ENCODE peak calls at places on chromosomes 7 and 10, in eight cellular contexts. F is anterior cingulate cortex, R is NCI-H1048, H is brain pericyte, L is HT1080, S is NCI-H2171 treated with DMSO at 0.1 percent for 48 hours, T is breast epithelium, V is kidney tubule cell. W is an unnamed sample.

GRCh38 chr7:163298-163695 is 29.1 kb upstream of the FAM20C start:
- DNase-seq in S (no peak), L (no peak), V (no peak), F (no peak), R (no peak), T (no peak), H (no peak), W (no peak)

GRCh38 chr7:84999450-84999849 is 187.4 kb downstream of the SEMA3D start:
- DNase-seq in F (no peak), R (no peak), V (no peak), T (no peak), H (no peak), S (no peak), L (no peak), W (no peak)

GRCh38 chr7:18361756-18362155 is 133.8 kb upstream of the HDAC9 start:
- DNase-seq in R (no peak), V (peak), T (no peak), L (peak), S (peak), H (no peak), F (no peak), W (no peak)

GRCh38 chr10:76902949-76903348 is 734.7 kb downstream of the KCNMA1 start:
- DNase-seq in L (peak), S (peak), F (no peak), T (no peak), R (peak), V (no peak), H (no peak), W (no peak)

GRCh38 chr7:30926323-30926722 is 14.7 kb downstream of the AQP1 start:
- DNase-seq in R (no peak), T (peak), L (no peak), H (no peak), F (no peak), V (no peak), S (no peak), W (no peak)

GRCh38 chr7:125878235-125878928 is 948.8 kb upstream of the POT1 start:
- DNase-seq in F (no peak), H (no peak), L (no peak), T (no peak), V (no peak), S (no peak), R (no peak), W (no peak)

GRCh38 chr7:154684651-154685563 is 318.0 kb downstream of the PAXIP1 start:
- DNase-seq in V (no peak), H (no peak), S (no peak), L (no peak), F (no peak), T (no peak), R (no peak), W (no peak)

GRCh38 chr7:127751062-127751722 is 99.2 kb downstream of the SND1 start:
- DNase-seq in T (no peak), V (peak), S (peak), H (no peak), L (no peak), F (no peak), R (no peak), W (no peak)

GRCh38 chr10:110158051-110159005 is 49.1 kb upstream of the MXI1 start:
- DNase-seq in V (no peak), S (no peak), F (no peak), T (no peak), R (no peak), L (no peak), H (no peak), W (no peak)

GRCh38 chr7:80131675-80132435 is 2.8 kb upstream of the GNAI1 start:
- DNase-seq in T (no peak), V (no peak), S (no peak), R (no peak), L (no peak), F (no peak), H (no peak), W (no peak)

GRCh38 chr10:7686351-7687171 is 16.6 kb upstream of the ITIH2 start:
- DNase-seq in R (no peak), L (no peak), S (no peak), V (peak), T (no peak), F (no peak), H (no peak), W (no peak)

GRCh38 chr10:101261702-101262101 is 32.4 kb upstream of the LBX1 start:
- DNase-seq in R (no peak), T (no peak), L (no peak), S (no peak), V (no peak), F (no peak), H (no peak), W (no peak)

GRCh38 chr10:72593963-72594362 is 31.9 kb downstream of the MICU1 start:
- DNase-seq in T (no peak), S (no peak), H (no peak), F (no peak), L (no peak), R (no peak), V (no peak), W (no peak)

GRCh38 chr7:152871005-152871677 is 111.6 kb downstream of the ACTR3B start:
- DNase-seq in V (no peak), H (no peak), F (no peak), S (no peak), L (no peak), T (no peak), R (no peak), W (no peak)

GRCh38 chr10:72035488-72035887 is 52.9 kb downstream of the SPOCK2 start:
- DNase-seq in V (no peak), L (no peak), S (no peak), H (no peak), R (no peak), F (no peak), T (no peak), W (no peak)

GRCh38 chr10:11643039-11643438 is 31.6 kb upstream of the USP6NL start:
- DNase-seq in L (no peak), F (no peak), R (no peak), T (no peak), S (no peak), V (no peak), H (no peak), W (no peak)

GRCh38 chr7:82443044-82443800 is at the start of gene CACNA2D1:
- DNase-seq in L (peak), H (no peak), T (no peak), S (peak), F (peak), V (peak), R (peak), W (peak)

GRCh38 chr10:111954364-111954763 is 229.2 kb downstream of the GPAM start:
- DNase-seq in H (no peak), S (no peak), T (no peak), L (no peak), V (no peak), F (no peak), R (no peak), W (no peak)

GRCh38 chr10:63665765-63666164 is 144.6 kb downstream of the REEP3 start:
- DNase-seq in S (no peak), H (no peak), F (no peak), V (no peak), T (no peak), R (no peak), L (no peak), W (no peak)

GRCh38 chr7:40887099-40887498 is 752.3 kb downstream of the SUGCT start:
- DNase-seq in F (no peak), R (no peak), T (no peak), S (no peak), H (no peak), L (peak), V (peak), W (no peak)

GRCh38 chr10:78450807-78451485 is 417.3 kb downstream of the RPS24 start:
- DNase-seq in V (no peak), H (no peak), R (no peak), L (no peak), S (peak), F (no peak), T (no peak), W (no peak)

GRCh38 chr10:79335470-79336235 is 11.6 kb upstream of the PPIF start:
- DNase-seq in R (no peak), H (no peak), S (no peak), T (no peak), V (no peak), L (no peak), F (peak), W (no peak)

GRCh38 chr10:132346806-132347205 is 14.8 kb downstream of the LRRC27 start:
- DNase-seq in H (no peak), T (no peak), L (no peak), V (no peak), S (no peak), F (no peak), R (no peak), W (no peak)

GRCh38 chr10:132664883-132665282 is 121.1 kb downstream of the NKX6-2 start:
- DNase-seq in L (no peak), F (no peak), R (no peak), S (no peak), H (no peak), T (no peak), V (no peak), W (no peak)

GRCh38 chr10:35356725-35357092 is 20.4 kb downstream of the CCNY start:
- DNase-seq in F (no peak), V (no peak), L (no peak), R (no peak), S (no peak), H (no peak), T (no peak), W (no peak)

GRCh38 chr10:108348215-108348614 is 1183.7 kb upstream of the SORCS1 start:
- DNase-seq in F (no peak), T (no peak), S (no peak), L (peak), V (no peak), R (no peak), H (no peak), W (no peak)